ENCODE peak calls at places on chromosomes 2 and 18, in six cellular contexts. Z, I, E, T, D and R are unnamed samples.

GRCh38 chr2:232330068-232330999 is 48.2 kb upstream of the ALPP start:
- DNase-seq in Z (peak), I (no peak), E (no peak), T (no peak), D (no peak), R (no peak)

GRCh38 chr2:111687911-111688310 is 196.1 kb downstream of the ANAPC1 start:
- DNase-seq in Z (no peak), I (no peak), E (no peak), T (no peak), D (no peak), R (no peak)

GRCh38 chr18:41761329-41762028 is 193.6 kb upstream of the PIK3C3 start:
- DNase-seq in Z (no peak), I (no peak), E (no peak), T (peak), D (peak), R (no peak)

GRCh38 chr18:68925268-68925667 is 127.4 kb downstream of the CCDC102B start:
- DNase-seq in Z (peak), I (no peak), E (no peak), T (no peak), D (peak), R (no peak)

GRCh38 chr2:217929757-217930707 is 72.8 kb downstream of the TNS1 start:
- DNase-seq in Z (no peak), I (peak), E (no peak), T (no peak), D (peak), R (no peak)

GRCh38 chr2:188598551-188598950 is 306.9 kb downstream of the GULP1 start:
- DNase-seq in Z (no peak), I (no peak), E (no peak), T (no peak), D (no peak), R (no peak)

GRCh38 chr2:1491751-1492150 is 78.5 kb downstream of the TPO start:
- DNase-seq in Z (no peak), I (no peak), E (no peak), T (no peak), D (no peak), R (no peak)

GRCh38 chr2:217993055-217993645 is 9.6 kb downstream of the TNS1 start:
- DNase-seq in Z (no peak), I (no peak), E (no peak), T (no peak), D (peak), R (no peak)

GRCh38 chr2:199273043-199273647 is 184.6 kb downstream of the SATB2 start:
- DNase-seq in Z (no peak), I (no peak), E (no peak), T (peak), D (peak), R (no peak)

GRCh38 chr2:19138264-19138825 is 220.1 kb downstream of the OSR1 start:
- DNase-seq in Z (peak), I (no peak), E (no peak), T (no peak), D (no peak), R (no peak)

GRCh38 chr2:237885171-237885930 is 25.9 kb downstream of the RAMP1 start:
- DNase-seq in Z (no peak), I (peak), E (no peak), T (no peak), D (no peak), R (no peak)

GRCh38 chr2:106596844-106597243 is 109.7 kb downstream of the CD8B2 start:
- DNase-seq in Z (peak), I (no peak), E (no peak), T (no peak), D (peak), R (peak)

GRCh38 chr2:231745303-231746038 is 35.6 kb downstream of the PDE6D start:
- DNase-seq in Z (peak), I (no peak), E (no peak), T (no peak), D (no peak), R (no peak)

GRCh38 chr2:101361519-101361918 is 25.8 kb downstream of the CREG2 start:
- DNase-seq in Z (no peak), I (no peak), E (no peak), T (no peak), D (no peak), R (no peak)

GRCh38 chr18:31679806-31680793 is 4.3 kb downstream of the B4GALT6 start:
- DNase-seq in Z (no peak), I (no peak), E (no peak), T (no peak), D (peak), R (no peak)